ENCODE peak calls at places on chromosome 14, in seven cellular contexts. A is Karpas-422, Y is GM23248, P is fibroblast of lung, X is IMR-90, R is NT2/D1, D is SK-N-SH. Q is an unnamed sample.
A peak's percentile ranks its signal among the peaks of the same experiment; 100 is the strongest.

GRCh38 chr14:99671230-99672224 is 12.6 kb upstream of the CYP46A1 start:
- DNase-seq in D (no peak), Y (no peak), P (no peak), R (no peak), A (no peak), X (no peak), Q (peak; percentile 24)

GRCh38 chr14:53963491-53964227 is 7.0 kb upstream of the BMP4 start:
- DNase-seq in P (peak; percentile 40), D (no peak), A (no peak), Y (no peak), R (no peak), X (no peak), Q (peak; percentile 45)

GRCh38 chr14:24325131-24325530 is 9.7 kb downstream of the ADCY4 start:
- DNase-seq in D (no peak), Y (no peak), R (no peak), P (no peak), A (no peak), X (no peak), Q (no peak)

GRCh38 chr14:80955434-80955939 is at the start of gene TSHR:
- DNase-seq in X (no peak), R (no peak), D (no peak), P (no peak), Y (no peak), A (no peak), Q (no peak)

GRCh38 chr14:87840906-87841305 is 152.1 kb downstream of the GALC start:
- DNase-seq in X (no peak), Y (no peak), A (no peak), D (no peak), P (no peak), R (no peak), Q (no peak)

GRCh38 chr14:105844810-105845724 is 318.7 kb downstream of the TMEM121 start:
- DNase-seq in R (no peak), P (no peak), D (no peak), Y (no peak), X (no peak), A (no peak), Q (peak; percentile 12)

GRCh38 chr14:31927348-31927826 is 149.7 kb upstream of the ARHGAP5 start:
- DNase-seq in X (peak; percentile 97), D (no peak), Y (peak; percentile 93), A (no peak), R (no peak), P (peak; percentile 96), Q (no peak)

GRCh38 chr14:34018564-34019244 is 67.8 kb upstream of the EGLN3 start:
- DNase-seq in X (no peak), P (no peak), A (peak; percentile 73), R (no peak), Y (peak; percentile 10), D (no peak), Q (no peak)

GRCh38 chr14:104135904-104136471 is 2.4 kb upstream of the KIF26A start:
- DNase-seq in Y (no peak), A (no peak), D (peak; percentile 90), R (no peak), P (no peak), X (no peak), Q (no peak)

GRCh38 chr14:51018521-51018920 is 74.2 kb upstream of the PYGL start:
- DNase-seq in Y (peak; percentile 70), A (no peak), P (peak; percentile 60), X (peak; percentile 41), D (no peak), R (no peak), Q (no peak)

GRCh38 chr14:72565200-72565599 is 328.7 kb downstream of the DPF3 start:
- DNase-seq in X (no peak), R (no peak), D (no peak), A (no peak), Y (peak; percentile 41), P (no peak), Q (no peak)

GRCh38 chr14:84749191-84749945 is 780.6 kb upstream of the FLRT2 start:
- DNase-seq in D (no peak), X (no peak), Y (no peak), A (no peak), R (no peak), P (no peak), Q (no peak)

GRCh38 chr14:79631276-79631675 is 580.0 kb downstream of the DIO2 start:
- DNase-seq in R (no peak), Y (no peak), P (no peak), A (no peak), X (no peak), D (no peak), Q (no peak)

GRCh38 chr14:91373591-91374245 is 43.9 kb downstream of the CCDC88C start:
- DNase-seq in Y (no peak), X (no peak), D (peak; percentile 55), P (no peak), A (peak; percentile 77), R (no peak), Q (no peak)

GRCh38 chr14:76510255-76510654 is 134.3 kb downstream of the ESRRB start:
- DNase-seq in A (no peak), Y (no peak), R (no peak), X (no peak), P (no peak), D (no peak), Q (no peak)
- H3K9ac ChIP-seq in A (no peak overlapping the region), Y (no peak overlapping the region), R (no peak overlapping the region), X (no peak overlapping the region), P (no peak overlapping the region), D (no peak overlapping the region), Q (no peak overlapping the region)

GRCh38 chr14:64463873-64464272 is 1.4 kb upstream of the AKAP5 start:
- DNase-seq in Y (no peak), P (no peak), X (no peak), D (no peak), A (no peak), R (no peak), Q (no peak)

GRCh38 chr14:64465208-64465821 is at the start of gene AKAP5:
- DNase-seq in R (peak; percentile 48), D (peak; percentile 96), X (peak; percentile 11), Y (peak; percentile 48), A (peak; percentile 81), P (peak; percentile 18), Q (peak; percentile 77)

GRCh38 chr14:64463198-64463597 is 2.1 kb upstream of the AKAP5 start:
- DNase-seq in Y (no peak), D (no peak), A (peak; percentile 57), R (no peak), X (no peak), P (no peak), Q (no peak)

GRCh38 chr14:64465856-64466554 is 706 bp downstream of the AKAP5 start:
- DNase-seq in D (peak; percentile 52), P (peak; percentile 39), A (no peak), X (peak; percentile 61), R (peak; percentile 22), Y (peak; percentile 79), Q (peak; percentile 45)

DNA sequence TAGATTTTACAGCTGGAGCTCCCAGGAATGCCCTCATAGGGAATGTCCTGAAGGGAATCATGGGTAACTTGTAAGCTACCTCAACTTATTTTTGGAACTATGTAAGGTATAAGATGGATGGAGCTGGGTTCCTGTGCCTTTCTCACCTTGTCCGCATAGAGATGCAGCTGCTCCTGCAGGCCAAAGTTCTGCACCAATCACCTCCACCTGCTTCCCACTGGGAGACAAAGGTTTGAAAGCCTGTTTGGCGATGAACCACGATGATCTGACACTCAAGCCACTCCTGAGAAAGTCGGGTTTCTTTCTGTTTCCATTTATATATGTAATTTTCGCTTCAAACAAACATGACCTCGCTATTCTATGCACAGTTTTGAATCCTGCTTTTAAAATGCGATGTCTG is 604 bp upstream of the AKAP5 start:
- DNase-seq in D (no peak), R (no peak), P (no peak), Y (no peak), A (peak; percentile 63), X (no peak), Q (peak; percentile 32)
- H3K9ac ChIP-seq in D (peak overlapping the region; percentile 38), R (peak overlapping the region; percentile 0), P (no peak overlapping the region), Y (peak overlapping the region; percentile 49), A (peak overlapping the region; percentile 70), X (peak overlapping the region; percentile 28), Q (peak overlapping the region; percentile 78)

GRCh38 chr14:64059454-64060198 is 206.8 kb downstream of the SYNE2 start:
- DNase-seq in D (no peak), A (no peak), X (no peak), Y (no peak), P (no peak), R (no peak), Q (no peak)
- H3K9ac ChIP-seq in D (no peak overlapping the region), A (no peak overlapping the region), X (no peak overlapping the region), Y (no peak overlapping the region), P (no peak overlapping the region), R (no peak overlapping the region), Q (no peak overlapping the region)

DNA sequence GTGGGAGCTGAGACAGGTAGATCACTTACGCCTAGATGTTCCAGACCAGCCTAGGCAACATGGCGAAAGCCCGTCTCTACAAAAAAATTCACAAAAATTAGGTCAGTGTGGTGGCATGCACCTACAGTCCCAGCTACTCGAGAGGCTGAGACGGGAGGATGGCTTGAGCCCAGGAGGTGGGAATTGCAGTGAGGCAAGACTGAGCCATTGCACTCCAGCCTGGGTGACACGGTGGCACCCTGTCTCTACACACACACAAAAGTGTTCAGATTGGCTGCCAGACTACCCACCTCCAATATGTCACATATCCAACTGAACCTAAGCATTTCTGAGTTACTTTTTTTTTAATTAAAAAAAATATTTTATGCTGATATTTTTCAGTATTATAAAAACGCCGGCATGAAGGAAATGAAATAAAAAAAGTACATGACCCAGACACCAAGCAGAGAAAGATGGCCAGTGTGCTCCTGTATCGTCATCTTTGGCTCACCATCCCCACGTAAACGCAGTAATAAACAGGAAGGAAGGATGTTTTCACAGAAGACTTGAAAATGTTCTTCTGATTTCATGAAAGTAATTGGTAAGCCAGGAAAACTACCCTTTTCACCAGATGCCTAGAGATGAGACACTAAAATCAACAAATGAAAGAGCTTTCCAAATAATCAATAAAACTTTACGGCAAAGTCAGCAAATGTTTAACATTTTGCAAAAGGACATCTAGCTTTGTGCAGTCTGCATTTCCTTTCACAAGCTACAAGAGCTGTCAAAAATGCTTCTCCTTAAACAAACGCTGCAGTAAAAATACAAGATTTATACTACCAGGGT is 26.4 kb downstream of the CDC42BPB start:
- DNase-seq in A (no peak), Y (peak; percentile 56), R (no peak), P (no peak), D (no peak), X (peak; percentile 25), Q (no peak)
- H3K9ac ChIP-seq in A (no peak overlapping the region), Y (peak overlapping the region; percentile 27), R (no peak overlapping the region), P (no peak overlapping the region), D (no peak overlapping the region), X (no peak overlapping the region), Q (peak overlapping the region; percentile 57)

DNA sequence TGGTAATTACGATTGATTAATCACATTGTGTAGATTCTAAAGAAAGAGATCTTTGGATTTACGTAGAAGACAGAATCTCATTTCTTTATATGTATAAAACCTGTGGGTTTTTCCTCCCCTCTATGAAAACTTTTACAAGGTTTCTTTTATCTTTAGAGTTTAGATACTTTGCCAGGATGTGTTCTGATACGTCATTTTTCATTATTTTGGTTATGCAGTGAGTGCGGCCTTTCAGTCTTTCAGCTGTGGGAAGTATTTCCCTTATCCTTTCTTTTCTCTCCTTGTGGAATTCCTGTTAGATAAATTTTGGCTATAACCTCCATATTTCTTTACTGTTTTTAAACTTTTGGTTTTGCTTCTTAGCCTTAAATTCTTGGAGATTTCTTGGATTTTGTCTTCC is 92.7 kb downstream of the TTLL5 start:
- DNase-seq in P (no peak), Y (no peak), X (no peak), A (no peak), R (no peak), D (no peak), Q (no peak)
- H3K9ac ChIP-seq in P (no peak overlapping the region), Y (no peak overlapping the region), X (no peak overlapping the region), A (no peak overlapping the region), R (no peak overlapping the region), D (no peak overlapping the region), Q (no peak overlapping the region)

Q was measured in colonic mucosa.